ENCODE peak calls at places on chromosomes 2 and 18, in six cellular contexts. R is K562, Q is HepG2, S is GM12891, A is GM12878, V is H1. P is an unnamed sample.
A peak's percentile ranks its signal among the peaks of the same experiment; 100 is the strongest.

GRCh38 chr2:62698653-62699052 is 6.9 kb upstream of the EHBP1 start:
- DNase-seq in R (no peak), Q (no peak), S (no peak), A (no peak), V (no peak), P (no peak)

GRCh38 chr2:79906149-79906548 is 393.3 kb downstream of the CTNNA2 start:
- DNase-seq in R (no peak), Q (no peak), S (no peak), A (no peak), V (no peak), P (no peak)

GRCh38 chr18:48801728-48802542 is 148.8 kb downstream of the SMAD7 start:
- DNase-seq in R (no peak), Q (no peak), S (no peak), A (no peak), V (no peak), P (no peak)

GRCh38 chr2:231369580-231370428 is 25.7 kb upstream of the B3GNT7 start:
- DNase-seq in R (no peak), Q (no peak), S (no peak), A (no peak), V (no peak), P (no peak)

GRCh38 chr18:73597832-73598615 is 549.6 kb downstream of the FBXO15 start:
- DNase-seq in R (no peak), Q (no peak), S (no peak), A (no peak), V (no peak), P (no peak)

GRCh38 chr2:47187124-47187523 is 32.0 kb upstream of the STPG4 start:
- DNase-seq in R (no peak), Q (no peak), S (no peak), A (no peak), V (no peak), P (no peak)

GRCh38 chr18:79465392-79465991 is 69.8 kb downstream of the NFATC1 start:
- DNase-seq in R (no peak), Q (no peak), S (peak; percentile 72), A (peak; percentile 5), V (no peak), P (peak; percentile 67)

GRCh38 chr2:101109451-101110140 is 41.6 kb downstream of the TBC1D8 start:
- DNase-seq in R (no peak), Q (no peak), S (no peak), A (no peak), V (no peak), P (no peak)

GRCh38 chr2:28359222-28360065 is 33.2 kb upstream of the FOSL2 start:
- DNase-seq in R (peak; percentile 53), Q (peak; percentile 69), S (peak; percentile 62), A (peak; percentile 57), V (no peak), P (peak; percentile 56)

GRCh38 chr2:49069829-49070228 is 84.5 kb downstream of the FSHR start:
- DNase-seq in R (no peak), Q (no peak), S (no peak), A (no peak), V (no peak), P (no peak)

GRCh38 chr2:31947871-31948270 is 62.9 kb downstream of the MEMO1 start:
- DNase-seq in R (no peak), Q (no peak), S (no peak), A (no peak), V (no peak), P (no peak)

GRCh38 chr2:126902152-126902835 is 3.6 kb downstream of the TEX51 start:
- DNase-seq in R (no peak), Q (no peak), S (no peak), A (no peak), V (no peak), P (no peak)

GRCh38 chr2:180385601-180386201 is 378.6 kb upstream of the CWC22 start:
- DNase-seq in R (no peak), Q (no peak), S (no peak), A (no peak), V (no peak), P (no peak)

GRCh38 chr2:237558918-237559645 is 7.3 kb upstream of the PRLH start:
- DNase-seq in R (no peak), Q (no peak), S (no peak), A (no peak), V (no peak), P (no peak)

GRCh38 chr2:138244400-138245001 is 257.1 kb upstream of the SPOPL start:
- DNase-seq in R (no peak), Q (no peak), S (no peak), A (no peak), V (no peak), P (no peak)

GRCh38 chr2:174376967-174377366 is 18.6 kb upstream of the SCRN3 start:
- DNase-seq in R (no peak), Q (no peak), S (no peak), A (no peak), V (no peak), P (no peak)

GRCh38 chr2:149598014-149598395 is 10.4 kb upstream of the MMADHC start:
- DNase-seq in R (no peak), Q (no peak), S (no peak), A (no peak), V (no peak), P (no peak)

GRCh38 chr2:98324181-98324580 is 22.1 kb upstream of the CNGA3 start:
- DNase-seq in R (no peak), Q (no peak), S (no peak), A (no peak), V (no peak), P (no peak)

GRCh38 chr2:96642564-96643350 is at the start of gene FER1L5:
- DNase-seq in R (no peak), Q (no peak), S (no peak), A (no peak), V (peak; percentile 33), P (no peak)

GRCh38 chr2:138550670-138551287 is 49.2 kb downstream of the SPOPL start:
- DNase-seq in R (no peak), Q (no peak), S (no peak), A (no peak), V (no peak), P (no peak)

GRCh38 chr2:169732583-169733358 is 861 bp upstream of the KLHL23 start:
- DNase-seq in R (no peak), Q (peak; percentile 68), S (no peak), A (no peak), V (no peak), P (no peak)

GRCh38 chr18:12021077-12021476 is 39.8 kb downstream of the IMPA2 start:
- DNase-seq in R (no peak), Q (peak; percentile 66), S (no peak), A (no peak), V (no peak), P (no peak)

GRCh38 chr2:218648473-218649100 is 10.8 kb downstream of the ZNF142 start:
- DNase-seq in R (peak; percentile 37), Q (peak; percentile 56), S (peak; percentile 45), A (no peak), V (no peak), P (peak; percentile 39)

GRCh38 chr18:12880532-12880892 is 3.5 kb downstream of the PTPN2 start:
- DNase-seq in R (no peak), Q (no peak), S (no peak), A (no peak), V (no peak), P (no peak)

GRCh38 chr2:147374410-147374811 is 470.4 kb upstream of the ACVR2A start:
- DNase-seq in R (no peak), Q (no peak), S (no peak), A (no peak), V (no peak), P (no peak)

GRCh38 chr2:202669841-202670240 is 35.1 kb downstream of the FAM117B start:
- DNase-seq in R (no peak), Q (no peak), S (no peak), A (peak; percentile 35), V (no peak), P (no peak)

GRCh38 chr2:182144780-182145170 is 159.1 kb downstream of the PPP1R1C start:
- DNase-seq in R (no peak), Q (no peak), S (no peak), A (no peak), V (no peak), P (no peak)
- TF ChIP-seq POLR2AphosphoS5 in R (no peak), Q (no peak), S (no peak), A (no peak), V (no peak), P (no peak)

GRCh38 chr2:36466135-36466534 is 110.6 kb downstream of the CRIM1 start:
- DNase-seq in R (no peak), Q (no peak), S (no peak), A (no peak), V (no peak), P (no peak)
- TF ChIP-seq TAF1 in R (no peak), Q (no peak), S (no peak), A (no peak), V (no peak), P (no peak)

GRCh38 chr2:118498943-118499342 is 348.5 kb downstream of the EN1 start:
- DNase-seq in R (no peak), Q (peak; percentile 3), S (no peak), A (no peak), V (no peak), P (no peak)
- TF ChIP-seq POLR2A in R (no peak), Q (no peak), S (no peak), A (no peak), V (no peak), P (no peak)

DNA sequence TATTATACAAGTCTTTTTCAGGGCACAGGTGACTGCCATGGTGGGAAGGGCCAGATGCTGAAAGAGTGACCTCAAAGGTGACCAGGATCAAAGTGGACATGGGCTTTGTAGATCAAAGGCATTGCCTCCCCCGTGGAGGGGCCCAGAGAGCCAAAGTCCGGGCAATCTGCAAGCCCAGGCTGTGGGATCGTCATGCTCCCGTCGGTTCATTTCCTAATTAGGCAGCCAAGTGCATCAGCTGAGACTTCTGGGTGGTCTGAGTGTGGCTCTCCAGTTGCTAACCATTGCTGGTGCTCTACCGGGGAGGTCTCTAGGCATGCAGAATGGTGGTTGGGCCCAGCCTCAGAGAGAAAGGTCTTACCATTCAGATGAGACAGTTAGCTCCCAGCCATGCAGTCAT is 61.6 kb downstream of the TRIB2 start:
- DNase-seq in R (no peak), Q (peak; percentile 75), S (no peak), A (no peak), V (peak; percentile 27), P (no peak)
- TF ChIP-seq POLR2AphosphoS5 in R (no peak), Q (no peak), S (no peak), A (no peak), V (peak; percentile 62), P (no peak)